ENCODE peak calls at places on chromosome 15, in five cellular contexts. Y is iris pigment epithelial cell, M is lower lobe of right lung, J is activated T-helper 1 cell treated with Interleukin-2 at 50 U/mL for 16 hours, H is body of pancreas. N is an unnamed sample.
A peak's percentile ranks its signal among the peaks of the same experiment; 100 is the strongest.

GRCh38 chr15:40313531-40314398 is 6.0 kb upstream of the PLCB2 start:
- DNase-seq in Y (no peak), M (peak; percentile 79), J (no peak), H (peak; percentile 91), N (no peak)

GRCh38 chr15:79970921-79971434 is at the start of gene BCL2A1:
- DNase-seq in Y (peak; percentile 96), M (no peak), J (peak; percentile 17), H (no peak), N (no peak)

GRCh38 chr15:92117301-92117731 is 263.8 kb downstream of the SLCO3A1 start:
- DNase-seq in Y (no peak), M (no peak), J (no peak), H (no peak), N (no peak)

GRCh38 chr15:40594429-40594836 is 384 bp downstream of the KNL1 start:
- DNase-seq in Y (peak; percentile 38), M (peak; percentile 73), J (no peak), H (peak; percentile 27), N (peak; percentile 81)

GRCh38 chr15:62464705-62465104 is 299.6 kb upstream of the C2CD4B start:
- DNase-seq in Y (peak; percentile 58), M (no peak), J (no peak), H (no peak), N (peak; percentile 54)

GRCh38 chr15:71203573-71204444 is 88.5 kb downstream of the THSD4 start:
- DNase-seq in Y (peak; percentile 39), M (no peak), J (no peak), H (no peak), N (peak; percentile 91)

GRCh38 chr15:71448688-71449114 is 333.4 kb downstream of the THSD4 start:
- DNase-seq in Y (peak; percentile 66), M (no peak), J (no peak), H (peak; percentile 67), N (peak; percentile 79)

GRCh38 chr15:68991723-68992122 is 22.8 kb upstream of the NOX5 start:
- DNase-seq in Y (peak; percentile 59), M (no peak), J (no peak), H (peak; percentile 16), N (no peak)

GRCh38 chr15:29692527-29692926 is 129.7 kb downstream of the TJP1 start:
- DNase-seq in Y (no peak), M (no peak), J (no peak), H (no peak), N (peak; percentile 38)

GRCh38 chr15:88258021-88258641 is 1.6 kb upstream of the NTRK3 start:
- DNase-seq in Y (no peak), M (no peak), J (no peak), H (peak; percentile 51), N (peak; percentile 90)

GRCh38 chr15:32029862-32030781 is at the start of gene CHRNA7:
- DNase-seq in Y (peak; percentile 14), M (peak; percentile 70), J (peak; percentile 1), H (peak; percentile 85), N (peak; percentile 86)

GRCh38 chr15:44718927-44719292 is 7.6 kb downstream of the B2M start:
- DNase-seq in Y (no peak), M (no peak), J (no peak), H (no peak), N (no peak)

GRCh38 chr15:78434134-78434533 is 3.9 kb upstream of the IREB2 start:
- DNase-seq in Y (no peak), M (no peak), J (no peak), H (no peak), N (no peak)

GRCh38 chr15:51759557-51760070 is 8.2 kb downstream of the TMOD2 start:
- DNase-seq in Y (peak; percentile 97), M (peak; percentile 62), J (no peak), H (peak; percentile 35), N (peak; percentile 74)

GRCh38 chr15:62870216-62870615 is 172.3 kb upstream of the TPM1 start:
- DNase-seq in Y (no peak), M (no peak), J (no peak), H (no peak), N (no peak)

GRCh38 chr15:42024303-42024702 is 3.5 kb upstream of the PLA2G4E start:
- DNase-seq in Y (no peak), M (peak; percentile 85), J (no peak), H (no peak), N (no peak)

GRCh38 chr15:31371520-31372240 is 45.0 kb downstream of the KLF13 start:
- DNase-seq in Y (no peak), M (no peak), J (no peak), H (no peak), N (no peak)

GRCh38 chr15:85782112-85782511 is 12.6 kb downstream of the KLHL25 start:
- DNase-seq in Y (peak; percentile 15), M (no peak), J (no peak), H (no peak), N (no peak)

GRCh38 chr15:78212546-78213424 is 21.6 kb downstream of the ACSBG1 start:
- DNase-seq in Y (peak; percentile 46), M (no peak), J (no peak), H (peak; percentile 94), N (no peak)

GRCh38 chr15:31366169-31366734 is 39.6 kb downstream of the KLF13 start:
- DNase-seq in Y (no peak), M (peak; percentile 74), J (no peak), H (peak; percentile 65), N (peak; percentile 54)

GRCh38 chr15:82709081-82709420 is 624 bp downstream of the AP3B2 start:
- DNase-seq in Y (no peak), M (no peak), J (no peak), H (no peak), N (peak; percentile 81)

GRCh38 chr15:28260722-28261121 is 61.3 kb downstream of the HERC2 start:
- DNase-seq in Y (peak; percentile 3), M (no peak), J (no peak), H (peak; percentile 18), N (peak; percentile 49)

GRCh38 chr15:68421798-68422402 is 10.1 kb downstream of the ITGA11 start:
- DNase-seq in Y (no peak), M (no peak), J (no peak), H (no peak), N (no peak)

GRCh38 chr15:67140078-67140833 is 74.9 kb downstream of the SMAD3 start:
- DNase-seq in Y (no peak), M (no peak), J (no peak), H (no peak), N (no peak)

GRCh38 chr15:90870354-90871096 is 2.1 kb downstream of the FURIN start:
- DNase-seq in Y (peak; percentile 40), M (no peak), J (no peak), H (no peak), N (peak; percentile 49)

GRCh38 chr15:96495386-96495785 is 164.9 kb downstream of the NR2F2 start:
- DNase-seq in Y (no peak), M (no peak), J (no peak), H (no peak), N (no peak)

GRCh38 chr15:77535845-77536244 is 96.9 kb downstream of the LINGO1 start:
- DNase-seq in Y (no peak), M (no peak), J (no peak), H (no peak), N (peak; percentile 60)

GRCh38 chr15:52071570-52071969 is 41.0 kb downstream of the BCL2L10 start:
- DNase-seq in Y (no peak), M (no peak), J (no peak), H (peak; percentile 69), N (no peak)

GRCh38 chr15:79296583-79296982 is 14.1 kb downstream of the ANKRD34C start:
- DNase-seq in Y (no peak), M (no peak), J (no peak), H (no peak), N (peak; percentile 34)

GRCh38 chr15:66934315-66934930 is 131.0 kb upstream of the SMAD3 start:
- DNase-seq in Y (no peak), M (no peak), J (no peak), H (no peak), N (no peak)

GRCh38 chr15:45458746-45459403 is 63.7 kb downstream of the SLC30A4 start:
- DNase-seq in Y (peak; percentile 33), M (peak; percentile 67), J (peak; percentile 67), H (peak; percentile 61), N (peak; percentile 68)

GRCh38 chr15:28783873-28784272 is 64.6 kb downstream of the GOLGA6L7 start:
- DNase-seq in Y (no peak), M (no peak), J (no peak), H (no peak), N (no peak)

GRCh38 chr15:59062985-59063384 is 42.0 kb upstream of the CCNB2 start:
- DNase-seq in Y (no peak), M (no peak), J (no peak), H (no peak), N (no peak)

GRCh38 chr15:63050737-63051700 is 8.5 kb downstream of the TPM1 start:
- DNase-seq in Y (peak; percentile 56), M (no peak), J (no peak), H (no peak), N (peak; percentile 18)

GRCh38 chr15:98611808-98612207 is 36.5 kb upstream of the IGF1R start:
- DNase-seq in Y (no peak), M (no peak), J (no peak), H (peak; percentile 57), N (no peak)

GRCh38 chr15:64443747-64444621 is 16.4 kb upstream of the ZNF609 start:
- DNase-seq in Y (peak; percentile 93), M (no peak), J (no peak), H (peak; percentile 41), N (no peak)

GRCh38 chr15:61155741-61156700 is 73.1 kb downstream of the RORA start:
- DNase-seq in Y (peak; percentile 51), M (no peak), J (no peak), H (peak; percentile 13), N (peak; percentile 50)

GRCh38 chr15:60179786-60180391 is 175.8 kb downstream of the FOXB1 start:
- DNase-seq in Y (peak; percentile 59), M (no peak), J (no peak), H (peak; percentile 30), N (peak; percentile 76)

GRCh38 chr15:69757186-69757585 is 304.6 kb downstream of the RPLP1 start:
- DNase-seq in Y (no peak), M (no peak), J (no peak), H (no peak), N (no peak)